ENCODE peak calls at places on chromosomes 1 and 21, in five cellular contexts. L is fibroblast of lung, V is GM10248, U is brain microvascular endothelial cell, I is foreskin fibroblast. M is an unnamed sample.

GRCh38 chr1:157097692-157098091 is 1.9 kb downstream of the ETV3L start:
- DNase-seq in L (no peak), V (no peak), U (no peak), I (no peak), M (no peak)

GRCh38 chr1:34795916-34796315 is 3.1 kb downstream of the GJA4 start:
- DNase-seq in L (no peak), V (no peak), U (no peak), I (no peak), M (no peak)

GRCh38 chr21:41950941-41951408 is 2.8 kb downstream of the C2CD2 start:
- DNase-seq in L (no peak), V (no peak), U (no peak), I (no peak), M (no peak)

GRCh38 chr1:201763439-201764140 is 65.4 kb upstream of the IPO9 start:
- DNase-seq in L (peak), V (no peak), U (no peak), I (peak), M (no peak)

GRCh38 chr1:1943834-1944570 is 24.9 kb upstream of the TMEM52 start:
- DNase-seq in L (peak), V (peak), U (peak), I (peak), M (peak)

GRCh38 chr1:236516929-236517704 is 6.7 kb upstream of the LGALS8 start:
- DNase-seq in L (peak), V (no peak), U (peak), I (no peak), M (no peak)

GRCh38 chr1:39673215-39673614 is 1.3 kb upstream of the NT5C1A start:
- DNase-seq in L (no peak), V (no peak), U (no peak), I (no peak), M (no peak)

GRCh38 chr1:153773004-153773921 is 1.9 kb upstream of the SLC27A3 start:
- DNase-seq in L (no peak), V (no peak), U (no peak), I (no peak), M (no peak)

GRCh38 chr1:220159026-220159425 is 65.1 kb downstream of the IARS2 start:
- DNase-seq in L (no peak), V (no peak), U (no peak), I (no peak), M (no peak)

GRCh38 chr1:104195395-104195794 is 445.7 kb downstream of the AMY1C start:
- DNase-seq in L (no peak), V (no peak), U (no peak), I (no peak), M (no peak)

GRCh38 chr1:63891211-63891610 is 117.4 kb downstream of the ROR1 start:
- DNase-seq in L (no peak), V (no peak), U (no peak), I (no peak), M (no peak)

GRCh38 chr1:53585116-53585515 is 125.9 kb downstream of the DMRTB1 start:
- DNase-seq in L (peak), V (no peak), U (peak), I (no peak), M (peak)

GRCh38 chr1:96931136-96931535 is 209.6 kb downstream of the PTBP2 start:
- DNase-seq in L (peak), V (no peak), U (no peak), I (no peak), M (no peak)

GRCh38 chr1:183945432-183946308 is 91.9 kb downstream of the COLGALT2 start:
- DNase-seq in L (peak), V (no peak), U (no peak), I (no peak), M (no peak)

GRCh38 chr1:154347961-154348360 is 22.6 kb downstream of the ATP8B2 start:
- DNase-seq in L (no peak), V (no peak), U (no peak), I (no peak), M (no peak)

GRCh38 chr1:243260221-243260880 is 4.5 kb downstream of the SDCCAG8 start:
- DNase-seq in L (no peak), V (no peak), U (no peak), I (no peak), M (no peak)

GRCh38 chr21:29221259-29221744 is 77.4 kb upstream of the BACH1 start:
- DNase-seq in L (peak), V (no peak), U (peak), I (no peak), M (no peak)

GRCh38 chr1:87329756-87330200 is 1.1 kb downstream of the LMO4 start:
- DNase-seq in L (peak), V (peak), U (no peak), I (no peak), M (no peak)

GRCh38 chr1:29113407-29114117 is 10.1 kb downstream of the TMEM200B start:
- DNase-seq in L (no peak), V (no peak), U (no peak), I (no peak), M (no peak)

GRCh38 chr1:110524311-110525249 is 5.6 kb upstream of the KCNA10 start:
- DNase-seq in L (peak), V (peak), U (peak), I (peak), M (no peak)

GRCh38 chr1:218164930-218165686 is 120.0 kb upstream of the RRP15 start:
- DNase-seq in L (peak), V (peak), U (no peak), I (peak), M (no peak)

GRCh38 chr1:37495875-37496274 is 18.7 kb downstream of the MEAF6 start:
- DNase-seq in L (no peak), V (no peak), U (no peak), I (no peak), M (no peak)

GRCh38 chr1:17594690-17595601 is 55.4 kb downstream of the ARHGEF10L start:
- DNase-seq in L (no peak), V (no peak), U (no peak), I (no peak), M (no peak)

GRCh38 chr1:2314803-2315710 is 76.3 kb downstream of the MORN1 start:
- DNase-seq in L (peak), V (peak), U (no peak), I (no peak), M (peak)

GRCh38 chr1:201648066-201648910 is 109.4 kb downstream of the NAV1 start:
- DNase-seq in L (peak), V (no peak), U (peak), I (peak), M (peak)

GRCh38 chr21:42411891-42412635 is 8.4 kb downstream of the UBASH3A start:
- DNase-seq in L (no peak), V (no peak), U (peak), I (no peak), M (no peak)

GRCh38 chr21:33036430-33037162 is 10.9 kb downstream of the OLIG2 start:
- DNase-seq in L (peak), V (no peak), U (peak), I (peak), M (no peak)

GRCh38 chr1:78667939-78668338 is 18.3 kb downstream of the IFI44 start:
- DNase-seq in L (no peak), V (no peak), U (no peak), I (no peak), M (no peak)

GRCh38 chr1:60090662-60091061 is 17.1 kb upstream of the C1orf87 start:
- DNase-seq in L (peak), V (no peak), U (no peak), I (no peak), M (no peak)

GRCh38 chr21:41763398-41763931 is 3.4 kb downstream of the RIPK4 start:
- DNase-seq in L (no peak), V (no peak), U (no peak), I (no peak), M (no peak)

GRCh38 chr1:88998716-88999115 is 6.3 kb upstream of the KYAT3 start:
- DNase-seq in L (peak), V (peak), U (peak), I (no peak), M (no peak)

GRCh38 chr1:203268901-203269653 is 36.2 kb upstream of the BTG2 start:
- DNase-seq in L (peak), V (peak), U (peak), I (peak), M (no peak)

GRCh38 chr1:47024138-47024856 is 828 bp downstream of the CYP4X1 start:
- DNase-seq in L (no peak), V (no peak), U (no peak), I (no peak), M (no peak)

GRCh38 chr1:8351693-8352470 is 34.0 kb downstream of the SLC45A1 start:
- DNase-seq in L (no peak), V (peak), U (no peak), I (no peak), M (peak)

GRCh38 chr1:62088439-62088838 is 106.2 kb upstream of the L1TD1 start:
- DNase-seq in L (no peak), V (no peak), U (no peak), I (no peak), M (no peak)

GRCh38 chr1:214584805-214585766 is 17.9 kb upstream of the CENPF start:
- DNase-seq in L (peak), V (peak), U (no peak), I (peak), M (no peak)

DNA sequence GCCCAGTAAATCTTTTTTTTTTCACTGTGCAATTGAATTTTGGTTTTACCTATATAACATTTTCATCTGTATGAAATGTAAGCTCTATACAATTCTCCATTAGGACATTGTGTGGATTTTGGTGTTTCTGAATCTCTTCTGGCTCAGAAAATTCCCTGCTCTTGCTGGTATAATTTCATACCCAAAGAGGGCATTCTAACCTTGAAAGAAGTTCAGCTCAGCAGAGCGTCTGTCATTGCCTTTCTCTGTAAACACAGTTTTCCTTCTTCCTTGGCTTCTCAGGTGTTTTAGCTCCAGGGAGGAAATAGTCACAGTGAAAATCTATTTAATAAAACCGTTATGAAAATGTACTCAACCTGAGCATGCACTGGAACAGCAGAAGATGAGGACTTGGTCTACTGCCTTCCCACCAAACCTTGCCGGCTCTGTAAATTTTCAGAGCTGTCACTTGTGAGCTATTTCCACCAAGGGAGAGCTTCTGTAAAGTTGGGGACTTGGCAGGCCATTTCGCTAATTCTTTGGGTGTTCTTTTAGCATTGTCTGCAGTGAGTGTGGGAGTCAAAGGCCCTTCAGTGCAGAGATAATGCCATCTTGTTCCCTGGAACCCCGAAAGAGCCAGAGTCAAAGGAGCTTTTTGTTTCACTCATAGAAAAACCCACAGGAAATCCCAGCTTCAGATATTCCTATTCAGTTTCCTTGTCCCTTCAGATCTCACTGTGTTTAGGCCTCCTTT is 16.2 kb downstream of the DISC1 start:
- DNase-seq in L (no peak), V (no peak), U (no peak), I (no peak), M (no peak)
- TF ChIP-seq CTCF in L (no peak), V (no peak), U (no peak), I (no peak), M (no peak)

GRCh38 chr1:66711420-66711819 is 40.8 kb upstream of the DYNLT5 start:
- DNase-seq in L (no peak), V (no peak), U (peak), I (no peak), M (no peak)
- TF ChIP-seq CTCF in L (peak), V (peak), U (peak), I (peak), M (no peak)

GRCh38 chr1:192546596-192547199 is 28.9 kb upstream of the RGS1 start:
- DNase-seq in L (peak), V (no peak), U (no peak), I (no peak), M (no peak)
- TF ChIP-seq CTCF in L (no peak), V (no peak), U (no peak), I (no peak), M (no peak)

DNA sequence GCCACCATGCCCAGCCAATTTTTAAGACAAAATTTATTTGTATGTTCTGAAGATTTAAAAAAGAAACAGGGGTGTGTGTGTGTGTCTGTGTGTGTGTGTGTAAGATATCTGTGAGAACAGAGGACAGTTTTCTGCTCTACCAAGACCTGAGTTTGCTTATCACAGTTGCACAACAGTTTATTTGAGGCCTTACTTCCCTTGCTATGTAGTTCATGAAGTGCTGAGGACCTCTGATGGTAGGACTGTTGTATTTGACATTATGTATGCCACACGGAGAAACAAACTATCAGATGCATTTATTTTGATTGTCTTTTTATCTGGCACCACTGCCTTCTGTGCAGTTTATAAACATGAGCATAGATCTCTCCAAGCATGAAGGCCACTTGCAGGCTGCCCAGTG is 355.2 kb downstream of the PBX1 start:
- DNase-seq in L (peak), V (no peak), U (peak), I (peak), M (peak)
- TF ChIP-seq CTCF in L (peak), V (no peak), U (no peak), I (peak), M (peak)

GRCh38 chr1:43930168-43930948 is 3.2 kb upstream of the ARTN start:
- DNase-seq in L (no peak), V (peak), U (no peak), I (no peak), M (no peak)
- TF ChIP-seq CTCF in L (peak), V (no peak), U (peak), I (peak), M (no peak)

DNA sequence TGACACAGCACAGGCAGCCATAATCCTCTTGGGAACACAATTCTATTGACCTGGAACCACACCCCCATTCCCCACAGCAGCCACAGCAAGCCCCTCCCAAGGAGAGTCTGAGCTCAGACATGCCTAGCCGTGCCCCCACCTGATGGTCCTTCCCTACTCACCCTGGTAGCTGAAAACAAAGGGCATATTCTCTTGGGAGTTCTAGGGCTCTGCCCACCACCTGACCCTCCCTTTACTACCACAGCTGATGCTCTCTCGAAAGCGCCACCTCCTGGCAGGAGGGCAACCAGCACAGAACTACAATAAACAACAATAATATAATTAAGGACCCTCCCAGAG is 184.8 kb upstream of the COA6 start:
- DNase-seq in L (no peak), V (no peak), U (no peak), I (no peak), M (no peak)
- TF ChIP-seq CTCF in L (no peak), V (no peak), U (peak), I (no peak), M (no peak)

DNA sequence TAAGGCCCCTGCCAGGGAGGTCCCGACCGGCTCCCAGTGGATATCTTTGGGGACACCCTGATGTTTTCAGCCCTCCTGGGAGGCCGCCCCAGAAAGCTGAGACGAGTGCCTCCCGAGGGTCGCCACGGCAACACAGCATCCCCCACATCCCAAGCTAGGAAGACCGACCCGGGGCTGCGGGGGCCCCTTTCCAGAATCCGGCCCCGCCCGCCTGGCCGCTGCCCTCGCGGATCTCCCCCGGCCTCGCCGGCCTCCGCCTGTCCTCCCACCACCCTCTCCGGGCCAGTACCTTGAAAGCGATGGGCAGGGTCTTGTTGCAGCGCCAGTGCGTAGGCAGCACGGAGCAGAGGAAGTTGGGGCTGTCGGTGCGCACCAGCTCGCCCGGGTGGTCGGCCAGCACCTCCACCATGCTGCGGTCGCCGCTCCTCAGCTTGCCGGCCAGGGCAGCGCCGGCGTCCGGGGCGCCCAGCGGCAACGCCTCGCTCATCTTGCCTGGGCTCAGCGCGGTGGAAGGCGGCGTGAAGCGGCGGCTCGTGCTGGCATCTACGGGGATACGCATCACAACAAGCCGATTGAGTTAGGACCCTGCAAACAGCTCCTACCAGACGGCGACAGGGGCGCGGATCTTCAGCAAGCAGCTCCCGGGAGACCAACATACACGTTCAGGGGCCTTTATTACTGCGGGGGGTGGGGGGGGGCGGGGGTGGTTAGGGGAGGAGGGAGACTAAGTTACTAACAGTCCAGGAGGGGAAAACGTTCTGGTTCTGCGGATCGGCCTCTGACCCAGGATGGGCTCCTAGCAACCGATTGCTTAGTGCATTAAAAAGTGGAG is 162.3 kb downstream of the RUNX1 start:
- DNase-seq in L (peak), V (no peak), U (no peak), I (no peak), M (no peak)
- TF ChIP-seq CTCF in L (no peak), V (no peak), U (no peak), I (no peak), M (no peak)

DNA sequence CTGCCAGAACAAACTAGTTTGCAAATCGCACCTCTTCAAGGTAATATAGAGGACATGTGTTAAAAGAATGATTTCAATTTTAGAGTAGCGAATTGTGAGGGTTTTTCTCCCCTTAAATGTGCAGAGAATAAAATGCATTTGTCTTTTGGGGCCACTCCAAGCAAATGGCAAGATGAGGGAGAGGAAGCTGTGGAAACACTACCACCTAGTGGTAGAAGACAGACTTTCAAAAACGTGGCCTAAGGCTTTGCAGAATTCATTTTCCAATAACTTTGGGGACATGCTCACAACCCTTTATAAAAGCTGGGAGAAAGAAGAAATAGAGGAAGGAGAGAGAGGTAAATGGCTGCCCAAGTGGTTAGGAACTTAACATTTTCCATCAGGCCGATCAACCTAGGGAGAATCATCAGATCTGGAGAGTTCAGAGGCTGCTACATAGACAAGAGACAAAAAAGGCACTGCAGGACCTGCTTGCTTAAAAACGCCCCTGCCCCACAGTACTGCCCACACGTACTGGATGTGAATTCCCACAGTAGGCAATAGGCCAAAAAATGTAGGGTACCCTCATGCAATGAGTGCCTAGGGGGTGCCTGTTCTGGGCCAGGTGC is 15.7 kb upstream of the RCAN1 start:
- DNase-seq in L (peak), V (peak), U (peak), I (peak), M (no peak)
- TF ChIP-seq CTCF in L (peak), V (peak), U (peak), I (peak), M (peak)

DNA sequence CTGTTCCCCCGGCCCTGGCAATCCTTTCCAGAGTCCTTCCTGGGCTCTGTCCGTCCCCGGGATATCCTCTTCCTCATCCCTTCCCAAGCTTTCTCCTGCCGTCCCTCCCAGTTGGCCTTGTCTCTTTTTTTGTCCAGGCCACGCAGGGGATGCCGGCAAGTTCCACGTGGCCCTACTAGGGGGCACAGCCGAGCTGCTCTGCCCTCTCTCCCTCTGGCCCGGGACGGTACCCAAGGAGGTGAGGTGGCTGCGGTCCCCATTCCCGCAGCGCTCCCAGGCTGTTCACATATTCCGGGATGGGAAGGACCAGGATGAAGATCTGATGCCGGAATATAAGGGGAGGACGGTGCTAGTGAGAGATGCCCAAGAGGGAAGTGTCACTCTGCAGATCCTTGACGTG is 13.4 kb upstream of the SVBP start:
- DNase-seq in L (no peak), V (no peak), U (no peak), I (no peak), M (no peak)
- TF ChIP-seq CTCF in L (no peak), V (no peak), U (no peak), I (no peak), M (no peak)